ENCODE peak calls at places on chromosome 12, in ten cellular contexts. W is NCI-H1105 treated with DMSO at 0.1 percent for 48 hours, G is LHCN-M2, V is mammary epithelial cell, Q is EH, I is amniotic stem cell, E is NCI-H1417, O is WTC11, K is pons, X is NCI-H2081. L is an unnamed sample.

GRCh38 chr12:88111074-88111652 is 30.7 kb downstream of the CEP290 start:
- DNase-seq in K (peak; percentile 26), W (peak; percentile 73), I (peak; percentile 0), V (peak; percentile 48), X (peak; percentile 46), Q (peak; percentile 67), O (no peak), G (peak; percentile 48), E (peak; percentile 6), L (peak; percentile 17)

GRCh38 chr12:21476949-21477348 is 24.5 kb downstream of the RECQL start:
- DNase-seq in X (no peak), W (no peak), G (peak; percentile 79), K (no peak), E (no peak), Q (peak; percentile 69), I (peak; percentile 15), V (peak; percentile 24), O (no peak), L (no peak)

GRCh38 chr12:24553259-24553658 is 395.6 kb downstream of the BCAT1 start:
- DNase-seq in G (no peak), Q (no peak), V (no peak), I (no peak), O (no peak), W (no peak), X (no peak), K (no peak), E (no peak), L (no peak)

GRCh38 chr12:851343-851742 is 98.2 kb downstream of the RAD52 start:
- DNase-seq in O (no peak), E (no peak), X (no peak), V (no peak), W (no peak), Q (peak; percentile 47), K (no peak), I (no peak), G (no peak), L (no peak)

GRCh38 chr12:124551268-124552144 is 15.9 kb downstream of the NCOR2 start:
- DNase-seq in I (no peak), O (peak; percentile 69), V (no peak), Q (peak; percentile 47), W (peak; percentile 88), X (peak; percentile 76), K (peak; percentile 59), E (peak; percentile 93), G (no peak), L (peak; percentile 47)

GRCh38 chr12:100539209-100539608 is 34.3 kb upstream of the GAS2L3 start:
- DNase-seq in E (no peak), I (no peak), X (no peak), Q (peak; percentile 56), W (no peak), O (peak; percentile 68), V (peak; percentile 20), G (peak; percentile 39), K (no peak), L (no peak)

GRCh38 chr12:3200032-3200617 is 122.9 kb downstream of the TSPAN9 start:
- DNase-seq in K (no peak), G (peak; percentile 35), E (peak; percentile 76), W (peak; percentile 68), O (peak; percentile 93), I (peak; percentile 50), Q (peak; percentile 57), V (peak; percentile 49), X (no peak), L (peak; percentile 51)

GRCh38 chr12:49975370-49975761 is 2.6 kb downstream of the AQP6 start:
- DNase-seq in G (no peak), O (no peak), I (no peak), W (no peak), E (no peak), K (no peak), X (no peak), Q (no peak), V (no peak), L (no peak)

GRCh38 chr12:30874455-30875313 is 51.9 kb upstream of the TSPAN11 start:
- DNase-seq in V (no peak), K (no peak), E (peak; percentile 78), Q (no peak), I (no peak), W (peak; percentile 92), X (peak; percentile 67), G (no peak), O (no peak), L (peak; percentile 81)

GRCh38 chr12:3520168-3520567 is 29.2 kb downstream of the PRMT8 start:
- DNase-seq in V (no peak), Q (no peak), G (peak; percentile 14), X (peak; percentile 76), W (peak; percentile 85), E (peak; percentile 81), I (no peak), K (no peak), O (no peak), L (peak; percentile 86)

GRCh38 chr12:10672231-10672868 is 1.5 kb downstream of the STYK1 start:
- DNase-seq in K (no peak), Q (no peak), G (no peak), O (no peak), V (no peak), I (no peak), W (no peak), X (no peak), E (no peak), L (no peak)

GRCh38 chr12:27979145-27979544 is 6.6 kb upstream of the PTHLH start:
- DNase-seq in W (no peak), G (no peak), E (no peak), X (no peak), I (no peak), O (no peak), Q (peak; percentile 52), V (no peak), K (no peak), L (no peak)

GRCh38 chr12:88816201-88816600 is 235.9 kb upstream of the KITLG start:
- DNase-seq in E (no peak), Q (peak; percentile 64), K (no peak), O (no peak), I (no peak), W (no peak), G (peak; percentile 22), V (peak; percentile 26), X (no peak), L (no peak)

GRCh38 chr12:66144796-66145754 is 14.5 kb upstream of the LLPH start:
- DNase-seq in O (no peak), K (peak; percentile 35), W (peak; percentile 58), V (peak; percentile 55), G (peak; percentile 75), X (peak; percentile 36), Q (peak; percentile 77), I (peak; percentile 62), E (no peak), L (peak; percentile 14)

GRCh38 chr12:51011960-51012359 is 14.2 kb downstream of the SLC11A2 start:
- DNase-seq in K (no peak), I (no peak), V (no peak), Q (no peak), W (no peak), E (no peak), G (peak; percentile 20), O (no peak), X (no peak), L (no peak)

GRCh38 chr12:51721281-51721940 is 127.1 kb downstream of the FIGNL2 start:
- DNase-seq in V (no peak), E (no peak), I (no peak), W (no peak), X (no peak), G (no peak), Q (no peak), O (peak; percentile 81), K (no peak), L (no peak)

GRCh38 chr12:84973026-84973425 is 60.4 kb upstream of the SLC6A15 start:
- DNase-seq in K (no peak), Q (no peak), E (no peak), G (no peak), I (no peak), W (no peak), O (no peak), X (no peak), V (no peak), L (no peak)

GRCh38 chr12:111268738-111269572 is 99.9 kb downstream of the PHETA1 start:
- DNase-seq in O (peak; percentile 65), E (no peak), K (no peak), X (no peak), I (no peak), W (no peak), V (no peak), G (no peak), Q (peak; percentile 5), L (no peak)

GRCh38 chr12:23906329-23906728 is 43.1 kb downstream of the SOX5 start:
- DNase-seq in K (peak; percentile 37), O (no peak), V (peak; percentile 47), G (no peak), X (no peak), W (no peak), E (no peak), I (no peak), Q (peak; percentile 1), L (no peak)

GRCh38 chr12:117363953-117364486 is 2.6 kb upstream of the NOS1 start:
- DNase-seq in X (no peak), K (no peak), I (no peak), Q (no peak), W (no peak), V (no peak), O (no peak), E (peak; percentile 15), G (peak; percentile 3), L (no peak)

GRCh38 chr12:111636209-111636928 is 37.3 kb upstream of the ATXN2 start:
- DNase-seq in I (peak; percentile 48), O (peak; percentile 68), E (no peak), V (no peak), W (no peak), X (no peak), K (no peak), G (peak; percentile 9), Q (peak; percentile 85), L (peak; percentile 2)

GRCh38 chr12:100317371-100317770 is 39.5 kb upstream of the SLC17A8 start:
- DNase-seq in K (no peak), I (no peak), G (no peak), Q (no peak), W (no peak), X (no peak), V (no peak), O (no peak), E (no peak), L (no peak)

GRCh38 chr12:1579626-1580025 is 14.8 kb downstream of the FBXL14 start:
- DNase-seq in V (no peak), I (no peak), W (no peak), O (no peak), E (no peak), G (no peak), K (no peak), X (no peak), Q (peak; percentile 78), L (no peak)

GRCh38 chr12:116736962-116737773 is 701 bp downstream of the SPRING1 start:
- DNase-seq in G (no peak), I (no peak), Q (peak; percentile 22), W (no peak), V (peak; percentile 12), O (peak; percentile 44), K (no peak), X (no peak), E (peak; percentile 29), L (no peak)

GRCh38 chr12:14417717-14418116 is 52.2 kb downstream of the ATF7IP start:
- DNase-seq in O (peak; percentile 77), E (no peak), X (peak; percentile 41), W (peak; percentile 19), K (peak; percentile 96), G (peak; percentile 88), Q (peak; percentile 88), V (peak; percentile 74), I (peak; percentile 12), L (no peak)

GRCh38 chr12:101823891-101824290 is 6.9 kb downstream of the GNPTAB start:
- DNase-seq in X (no peak), Q (peak; percentile 25), W (peak; percentile 36), K (peak; percentile 93), V (no peak), G (peak; percentile 53), O (peak; percentile 54), E (no peak), I (no peak), L (no peak)

GRCh38 chr12:21615441-21615840 is 10.8 kb upstream of the GYS2 start:
- DNase-seq in W (no peak), G (no peak), Q (no peak), I (no peak), V (no peak), K (no peak), O (no peak), X (no peak), E (no peak), L (no peak)

GRCh38 chr12:60522684-60523083 is 926.9 kb downstream of the SLC16A7 start:
- DNase-seq in X (no peak), I (no peak), E (no peak), Q (no peak), G (no peak), V (no peak), K (peak; percentile 65), W (peak; percentile 36), O (no peak), L (no peak)